ENCODE peak calls at places on chromosomes 12 and 14, in seven cellular contexts. D is GM12891, J is GM12892, K is GM12878, P is HepG2, B is H1, S is SK-N-SH. E is an unnamed sample.

GRCh38 chr14:104739546-104740516 is 13.1 kb upstream of the SIVA1 start:
- DNase-seq in P (no peak), J (no peak), S (no peak), K (no peak), B (no peak), D (no peak), E (no peak)

GRCh38 chr14:91292476-91292875 is 48.0 kb upstream of the GPR68 start:
- DNase-seq in S (no peak), D (no peak), J (no peak), B (no peak), K (no peak), P (no peak), E (no peak)

GRCh38 chr12:100413006-100413405 is 56.1 kb downstream of the SLC17A8 start:
- DNase-seq in P (no peak), S (no peak), K (no peak), B (peak), D (no peak), J (no peak), E (no peak)

GRCh38 chr12:105289114-105289904 is 41.2 kb upstream of the C12orf75 start:
- DNase-seq in B (no peak), J (no peak), S (no peak), D (no peak), K (no peak), P (peak), E (no peak)

GRCh38 chr12:70875628-70876027 is 44.9 kb downstream of the PTPRR start:
- DNase-seq in B (no peak), K (no peak), D (no peak), S (no peak), J (no peak), P (no peak), E (no peak)

GRCh38 chr12:113259499-113259953 is 38.3 kb downstream of the TPCN1 start:
- DNase-seq in K (no peak), B (no peak), P (peak), S (peak), J (no peak), D (no peak), E (no peak)

GRCh38 chr14:96861568-96862310 is 64.6 kb downstream of the VRK1 start:
- DNase-seq in K (no peak), S (no peak), J (no peak), B (no peak), P (peak), D (no peak), E (peak)

GRCh38 chr14:82080319-82080718 is 546.7 kb upstream of the SEL1L start:
- DNase-seq in B (peak), K (no peak), J (no peak), P (no peak), S (no peak), D (no peak), E (no peak)

GRCh38 chr14:39107624-39108023 is 4.6 kb upstream of the SEC23A start:
- DNase-seq in B (no peak), K (no peak), J (no peak), P (peak), D (peak), S (peak), E (no peak)

GRCh38 chr12:165862-166368 is 48.0 kb downstream of the SLC6A12 start:
- DNase-seq in D (no peak), K (no peak), B (no peak), J (no peak), P (no peak), S (no peak), E (no peak)

GRCh38 chr14:90726656-90727055 is 89.6 kb downstream of the TTC7B start:
- DNase-seq in J (no peak), B (no peak), K (no peak), S (no peak), P (no peak), D (no peak), E (no peak)

GRCh38 chr12:79143803-79144202 is 279.2 kb downstream of the SYT1 start:
- DNase-seq in P (no peak), J (no peak), B (no peak), S (no peak), K (no peak), D (no peak), E (no peak)

GRCh38 chr12:67452119-67452805 is 183.1 kb downstream of the CAND1 start:
- DNase-seq in P (no peak), B (no peak), K (peak), S (no peak), D (no peak), J (no peak), E (no peak)

GRCh38 chr12:5480218-5480952 is 48.5 kb downstream of the NTF3 start:
- DNase-seq in P (no peak), J (no peak), S (no peak), D (no peak), B (peak), K (no peak), E (no peak)

GRCh38 chr12:116534341-116535121 is 24.6 kb upstream of the MAP1LC3B2 start:
- DNase-seq in K (no peak), J (no peak), B (peak), S (peak), D (no peak), P (no peak), E (peak)

GRCh38 chr14:68230941-68231717 is 411.6 kb downstream of the RAD51B start:
- DNase-seq in D (no peak), B (no peak), S (no peak), P (no peak), J (no peak), K (no peak), E (no peak)

GRCh38 chr14:104115691-104116543 is 22.5 kb upstream of the KIF26A start:
- DNase-seq in J (no peak), K (no peak), P (no peak), B (peak), S (peak), D (no peak), E (no peak)

GRCh38 chr12:121128908-121129704 is 3.6 kb upstream of the P2RX7 start:
- DNase-seq in K (peak), B (peak), J (peak), S (peak), P (peak), D (peak), E (peak)

GRCh38 chr12:43148711-43149110 is 403.3 kb downstream of the ADAMTS20 start:
- DNase-seq in P (no peak), D (no peak), S (no peak), B (no peak), K (no peak), J (no peak), E (no peak)

GRCh38 chr14:28406181-28406580 is 360.4 kb upstream of the FOXG1 start:
- DNase-seq in B (no peak), S (no peak), P (no peak), J (no peak), K (no peak), D (no peak), E (no peak)

GRCh38 chr12:57151741-57152407 is 4.5 kb upstream of the LRP1-AS start:
- DNase-seq in B (no peak), J (no peak), S (peak), K (no peak), P (no peak), D (no peak), E (no peak)

GRCh38 chr14:88895116-88895515 is 70.7 kb downstream of the TTC8 start:
- DNase-seq in D (no peak), P (no peak), S (no peak), K (no peak), B (no peak), J (no peak), E (no peak)

GRCh38 chr14:75208843-75209242 is 32.4 kb upstream of the TMED10 start:
- DNase-seq in D (no peak), J (no peak), P (peak), K (no peak), B (no peak), S (no peak), E (no peak)

GRCh38 chr14:95431199-95432145 is 85.0 kb downstream of the SYNE3 start:
- DNase-seq in B (peak), K (no peak), P (no peak), D (no peak), J (no peak), S (peak), E (peak)

GRCh38 chr12:96720363-96720705 is 186.7 kb upstream of the NEDD1 start:
- DNase-seq in D (peak), P (no peak), B (no peak), S (no peak), K (no peak), J (peak), E (no peak)

GRCh38 chr14:65169351-65169750 is 67.0 kb upstream of the MAX start:
- DNase-seq in D (no peak), B (no peak), K (peak), P (no peak), J (peak), S (no peak), E (no peak)

GRCh38 chr14:103741876-103742275 is 26.3 kb downstream of the ZFYVE21 start:
- DNase-seq in K (no peak), S (no peak), P (no peak), B (no peak), J (no peak), D (no peak), E (no peak)

GRCh38 chr12:92546259-92546825 is 156.4 kb upstream of the PLEKHG7 start:
- DNase-seq in D (no peak), S (no peak), B (no peak), P (no peak), K (no peak), J (no peak), E (no peak)

GRCh38 chr12:51888316-51889215 is 663 bp downstream of the ANKRD33 start:
- DNase-seq in P (no peak), S (peak), K (no peak), D (no peak), J (no peak), B (no peak), E (no peak)

GRCh38 chr14:89748004-89748403 is 206.5 kb downstream of the EFCAB11 start:
- DNase-seq in P (no peak), J (no peak), K (no peak), B (no peak), S (no peak), D (no peak), E (no peak)

GRCh38 chr14:21997300-21997699 is 323.7 kb upstream of the OR4E1 start:
- DNase-seq in S (no peak), B (no peak), D (no peak), K (no peak), P (peak), J (no peak), E (no peak)

GRCh38 chr12:88591343-88591742 is 11.1 kb upstream of the KITLG start:
- DNase-seq in S (no peak), K (no peak), J (no peak), B (no peak), D (no peak), P (no peak), E (no peak)

GRCh38 chr12:132460571-132460970 is 29.4 kb upstream of the FBRSL1 start:
- DNase-seq in S (no peak), J (no peak), P (peak), K (no peak), D (no peak), B (peak), E (peak)

GRCh38 chr12:19946549-19946948 is 421.8 kb upstream of the PDE3A start:
- DNase-seq in J (no peak), S (no peak), B (no peak), K (no peak), D (no peak), P (no peak), E (no peak)

GRCh38 chr12:31478898-31479297 is 112.0 kb downstream of the DENND5B start:
- DNase-seq in D (no peak), S (no peak), B (no peak), K (no peak), J (no peak), P (no peak), E (no peak)

GRCh38 chr12:60539592-60539991 is 943.8 kb downstream of the SLC16A7 start:
- DNase-seq in D (no peak), S (no peak), P (no peak), J (no peak), K (no peak), B (no peak), E (no peak)

GRCh38 chr12:98151984-98152383 is 363.4 kb upstream of the TMPO start:
- DNase-seq in D (no peak), J (no peak), B (no peak), S (no peak), P (no peak), K (no peak), E (no peak)

GRCh38 chr12:128813883-128814282 is 9.9 kb downstream of the SLC15A4 start:
- DNase-seq in S (no peak), K (no peak), B (no peak), D (no peak), J (no peak), P (no peak), E (no peak)

GRCh38 chr12:128813392-128813791 is 10.4 kb downstream of the SLC15A4 start:
- DNase-seq in D (no peak), B (no peak), J (no peak), K (no peak), P (no peak), S (no peak), E (no peak)

GRCh38 chr12:128810182-128811127 is 13.3 kb downstream of the SLC15A4 start:
- DNase-seq in B (no peak), S (peak), P (no peak), K (peak), D (no peak), J (no peak), E (no peak)

GRCh38 chr12:128814411-128815261 is 9.1 kb downstream of the SLC15A4 start:
- DNase-seq in S (no peak), P (no peak), J (no peak), B (no peak), K (no peak), D (no peak), E (no peak)

GRCh38 chr12:128811806-128812205 is 12.0 kb downstream of the SLC15A4 start:
- DNase-seq in K (no peak), J (no peak), D (no peak), S (no peak), B (no peak), P (no peak), E (no peak)
- TF ChIP-seq TAF1 in K (no peak), J (no peak), D (no peak), S (no peak), B (no peak), P (no peak), E (no peak)

GRCh38 chr12:76470028-76470939 is 89.3 kb downstream of the OSBPL8 start:
- DNase-seq in S (peak), D (no peak), P (no peak), J (no peak), K (peak), B (no peak), E (peak)
- TF ChIP-seq TAF1 in S (no peak), D (no peak), P (no peak), J (no peak), K (no peak), B (no peak), E (no peak)

DNA sequence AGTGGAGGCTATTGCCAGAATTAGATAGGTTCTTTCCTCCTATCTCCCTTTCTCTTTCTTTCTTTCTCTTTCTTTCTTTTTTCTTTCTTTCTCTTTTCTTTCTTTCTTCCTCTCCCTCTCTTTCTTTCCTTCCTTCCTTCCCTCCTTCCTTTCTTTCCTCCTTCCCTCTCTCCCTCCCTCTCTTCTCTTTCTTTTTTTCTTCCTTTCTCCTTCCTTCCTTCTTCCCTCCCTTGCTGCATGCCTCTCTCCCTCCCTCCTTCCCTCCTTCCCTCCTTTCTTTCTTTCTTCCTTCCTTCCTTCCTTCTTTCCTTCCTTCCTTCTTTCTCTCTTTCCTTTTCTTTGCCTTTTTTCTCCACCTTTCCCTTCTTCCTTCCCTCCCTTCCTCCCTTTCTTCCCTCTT is 16.4 kb upstream of the MDGA2 start:
- DNase-seq in K (no peak), P (no peak), S (no peak), D (no peak), J (no peak), B (no peak), E (no peak)
- TF ChIP-seq TAF1 in K (no peak), P (no peak), S (no peak), D (no peak), J (no peak), B (no peak), E (no peak)

GRCh38 chr14:60317609-60318008 is 68.6 kb downstream of the PPM1A start:
- DNase-seq in S (no peak), K (no peak), B (no peak), P (no peak), D (no peak), J (no peak), E (no peak)
- TF ChIP-seq TAF1 in S (no peak), K (no peak), B (no peak), P (no peak), D (no peak), J (no peak), E (no peak)

GRCh38 chr14:33611405-33612183 is 339.3 kb downstream of the EGLN3 start:
- DNase-seq in D (no peak), S (no peak), B (peak), J (no peak), P (no peak), K (no peak), E (no peak)
- TF ChIP-seq TAF1 in D (no peak), S (no peak), B (no peak), J (no peak), P (no peak), K (no peak), E (no peak)

DNA sequence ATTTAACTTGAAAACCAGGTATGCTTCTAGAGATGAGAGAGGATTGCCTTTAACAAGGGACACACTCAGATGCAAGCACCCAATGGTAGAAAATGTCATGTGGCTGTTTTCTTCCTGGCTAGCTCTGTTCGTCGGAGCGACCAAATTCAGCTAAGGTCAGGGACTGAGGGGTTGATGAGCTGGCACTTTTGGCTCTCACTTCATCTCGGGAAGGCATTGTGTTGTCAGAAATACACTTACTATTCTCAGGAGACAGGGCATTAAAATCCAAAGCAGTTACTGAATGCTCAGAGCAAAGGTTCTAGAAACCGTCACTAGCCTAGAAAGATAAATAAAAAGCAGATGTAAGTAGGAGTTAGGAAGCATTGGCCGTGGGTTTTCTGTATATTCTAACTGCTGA is 275.7 kb upstream of the SSTR1 start:
- DNase-seq in P (no peak), D (no peak), K (no peak), J (no peak), B (no peak), S (no peak), E (no peak)
- TF ChIP-seq TAF1 in P (no peak), D (no peak), K (no peak), J (no peak), B (no peak), S (no peak), E (no peak)

GRCh38 chr14:71705460-71705859 is 226.8 kb upstream of the RGS6 start:
- DNase-seq in D (no peak), K (no peak), J (no peak), B (no peak), S (no peak), P (no peak), E (no peak)

GRCh38 chr14:71701990-71702389 is 230.2 kb upstream of the RGS6 start:
- DNase-seq in B (no peak), P (no peak), S (no peak), K (no peak), D (no peak), J (no peak), E (no peak)

GRCh38 chr14:71704210-71704609 is 228.0 kb upstream of the RGS6 start:
- DNase-seq in K (no peak), D (no peak), J (no peak), B (no peak), P (no peak), S (no peak), E (no peak)

GRCh38 chr14:71702799-71703198 is 229.4 kb upstream of the RGS6 start:
- DNase-seq in D (no peak), B (no peak), P (no peak), J (no peak), S (no peak), K (no peak), E (no peak)

DNA sequence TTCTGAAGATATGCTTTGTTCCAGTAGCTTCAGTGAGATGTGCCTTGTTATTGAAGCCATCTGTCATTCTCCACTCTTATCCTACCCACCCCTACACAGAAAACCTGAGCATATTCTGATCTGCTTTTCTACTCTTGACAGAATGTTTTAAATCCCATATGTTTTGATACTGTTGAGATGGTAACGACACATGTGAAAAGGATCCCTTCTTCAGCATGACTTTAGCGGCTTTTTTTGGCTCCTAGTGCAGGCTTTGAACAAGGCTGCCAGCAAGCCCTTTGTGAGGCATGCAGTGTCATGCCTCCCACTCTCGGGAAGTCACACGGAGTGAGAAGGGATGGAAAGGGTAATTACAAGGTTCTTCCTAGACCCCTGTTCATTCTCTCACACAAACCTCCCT is 228.8 kb upstream of the RGS6 start:
- DNase-seq in B (no peak), J (no peak), P (no peak), D (no peak), K (no peak), S (no peak), E (no peak)
- TF ChIP-seq TAF1 in B (no peak), J (no peak), P (no peak), D (no peak), K (no peak), S (no peak), E (no peak)

DNA sequence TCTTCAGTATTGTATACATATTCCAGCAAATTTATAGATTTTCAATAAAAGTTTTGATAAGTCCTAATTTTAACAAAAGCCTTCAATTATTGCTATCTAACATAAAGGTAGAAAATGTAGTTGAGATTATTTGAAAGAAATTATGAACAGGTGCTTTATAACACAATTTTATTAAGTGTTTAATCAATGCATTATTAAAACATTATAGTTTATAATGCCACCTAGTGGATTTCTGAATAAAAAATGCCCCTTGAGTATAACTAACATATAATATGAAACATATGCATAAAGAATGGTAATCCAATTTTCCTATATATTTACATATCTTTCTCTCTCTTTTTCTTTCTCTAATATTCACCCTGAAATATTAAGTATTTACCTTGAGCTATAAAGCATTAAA is 515.3 kb downstream of the SLC6A15 start:
- DNase-seq in B (no peak), K (no peak), J (no peak), D (no peak), S (peak), P (no peak), E (no peak)
- TF ChIP-seq TAF1 in B (no peak), K (no peak), J (no peak), D (no peak), S (no peak), P (no peak), E (no peak)

DNA sequence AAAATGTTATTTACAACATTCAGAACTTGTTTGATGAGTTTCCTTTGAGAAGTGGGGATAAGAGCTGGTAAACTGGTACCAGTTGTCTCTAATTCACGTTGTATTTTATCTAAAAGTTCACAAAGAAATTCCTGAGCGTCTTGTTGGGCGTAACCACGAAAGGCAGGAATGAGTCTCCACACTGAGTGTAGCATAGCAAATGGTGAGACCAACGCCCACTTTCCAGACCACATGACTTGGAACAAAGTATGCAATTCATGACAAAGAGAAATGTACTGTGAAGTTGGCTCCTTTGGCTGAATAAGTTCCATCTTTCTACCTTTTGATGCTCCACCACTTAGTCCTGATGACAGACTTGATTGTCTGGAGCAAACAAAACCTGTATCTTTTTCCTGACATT is 18.4 kb downstream of the USP44 start:
- DNase-seq in P (peak), K (no peak), S (no peak), J (no peak), D (no peak), B (no peak), E (no peak)
- TF ChIP-seq TAF1 in P (no peak), K (no peak), S (no peak), J (no peak), D (no peak), B (no peak), E (no peak)

E was measured in K562.